ENCODE peak calls at places on chromosomes 6 and 20, in seven cellular contexts. Q is NCI-H446; K is cardiac fibroblast; N is SJSA1; P is stimulated activated CD8-positive, alpha-beta memory T cell treated with anti-CD3 and anti-CD28 coated beads, Interleukin-7, amount 100 ng/mL, for 1 hour; X is KBM-7; A is A549. D is an unnamed sample.

GRCh38 chr6:7107578-7108195 is at the start of gene RREB1:
- DNase-seq in Q (peak), K (peak), N (peak), P (peak), X (peak), A (peak), D (peak)

GRCh38 chr6:149852180-149852579 is 12.0 kb downstream of the LRP11 start:
- DNase-seq in Q (no peak), K (peak), N (peak), P (no peak), X (peak), A (no peak), D (peak)

GRCh38 chr6:27091661-27092315 is 155.7 kb upstream of the PRSS16 start:
- DNase-seq in Q (peak), K (peak), N (peak), P (no peak), X (peak), A (peak), D (peak)

GRCh38 chr20:7723284-7723683 is 217.0 kb downstream of the HAO1 start:
- DNase-seq in Q (no peak), K (peak), N (no peak), P (no peak), X (no peak), A (peak), D (no peak)

GRCh38 chr20:40320612-40321011 is 368.4 kb downstream of the MAFB start:
- DNase-seq in Q (no peak), K (no peak), N (no peak), P (no peak), X (no peak), A (no peak), D (no peak)

GRCh38 chr6:34243901-34244884 is 4.6 kb downstream of the SMIM29 start:
- DNase-seq in Q (peak), K (peak), N (peak), P (no peak), X (peak), A (peak), D (peak)

GRCh38 chr20:45935416-45936046 is 1.0 kb downstream of the PCIF1 start:
- DNase-seq in Q (no peak), K (peak), N (no peak), P (no peak), X (no peak), A (no peak), D (no peak)

GRCh38 chr6:149457316-149457884 is 27.4 kb downstream of the ZC3H12D start:
- DNase-seq in Q (no peak), K (peak), N (no peak), P (no peak), X (no peak), A (no peak), D (no peak)

GRCh38 chr20:33875055-33875454 is 63.9 kb downstream of the CHMP4B start:
- DNase-seq in Q (no peak), K (no peak), N (no peak), P (no peak), X (peak), A (no peak), D (peak)

GRCh38 chr20:47009784-47010183 is 115.1 kb downstream of the EYA2 start:
- DNase-seq in Q (no peak), K (no peak), N (no peak), P (no peak), X (no peak), A (no peak), D (no peak)

GRCh38 chr20:41172296-41173140 is 35.2 kb downstream of the PLCG1 start:
- DNase-seq in Q (no peak), K (peak), N (peak), P (no peak), X (no peak), A (no peak), D (no peak)